ENCODE peak calls at places on chromosomes 11 and 22, in eight cellular contexts. G, A, X, T, N, U, Y and F are unnamed samples.

GRCh38 chr11:120324932-120325810 is at the start of gene TLCD5:
- DNase-seq in G (peak; percentile 54), A (peak; percentile 91), X (peak; percentile 46), T (peak; percentile 36), N (peak; percentile 72), U (peak; percentile 76), Y (peak; percentile 53), F (peak; percentile 84)

GRCh38 chr11:119795231-119795630 is 66.2 kb upstream of the NECTIN1 start:
- DNase-seq in G (no peak), A (no peak), X (no peak), T (no peak), N (no peak), U (no peak), Y (no peak), F (peak; percentile 50)

GRCh38 chr11:76215946-76216345 is 9.6 kb upstream of the WNT11 start:
- DNase-seq in G (no peak), A (no peak), X (no peak), T (no peak), N (no peak), U (no peak), Y (no peak), F (no peak)

GRCh38 chr22:36658900-36659299 is 44.7 kb downstream of the CACNG2 start:
- DNase-seq in G (no peak), A (no peak), X (no peak), T (no peak), N (no peak), U (no peak), Y (no peak), F (no peak)

GRCh38 chr11:69013009-69013951 is at the start of gene MRGPRF:
- DNase-seq in G (no peak), A (peak; percentile 84), X (no peak), T (peak; percentile 87), N (peak; percentile 72), U (peak; percentile 100), Y (no peak), F (peak; percentile 73)

GRCh38 chr11:103609117-103610066 is 427.0 kb upstream of the DDI1 start:
- DNase-seq in G (peak; percentile 78), A (no peak), X (no peak), T (no peak), N (no peak), U (no peak), Y (no peak), F (no peak)

GRCh38 chr22:45667486-45667885 is 4.1 kb upstream of the ATXN10 start:
- DNase-seq in G (no peak), A (no peak), X (no peak), T (no peak), N (no peak), U (no peak), Y (peak; percentile 70), F (no peak)

GRCh38 chr11:26201411-26201810 is 130.5 kb upstream of the ANO3 start:
- DNase-seq in G (no peak), A (no peak), X (no peak), T (no peak), N (no peak), U (no peak), Y (no peak), F (no peak)

GRCh38 chr11:107970049-107970448 is 38.6 kb upstream of the CUL5 start:
- DNase-seq in G (no peak), A (no peak), X (no peak), T (no peak), N (no peak), U (no peak), Y (no peak), F (no peak)

GRCh38 chr22:38870791-38871359 is 1.1 kb downstream of the CBX6 start:
- DNase-seq in G (no peak), A (no peak), X (no peak), T (no peak), N (no peak), U (no peak), Y (no peak), F (no peak)

GRCh38 chr11:7577883-7578242 is 64.1 kb downstream of the PPFIBP2 start:
- DNase-seq in G (no peak), A (no peak), X (peak; percentile 58), T (no peak), N (no peak), U (no peak), Y (no peak), F (no peak)

GRCh38 chr11:115699733-115700132 is 195.5 kb upstream of the CADM1 start:
- DNase-seq in G (no peak), A (no peak), X (peak; percentile 33), T (no peak), N (no peak), U (peak; percentile 82), Y (no peak), F (no peak)

GRCh38 chr11:109208116-109208515 is 213.9 kb upstream of the C11orf87 start:
- DNase-seq in G (no peak), A (no peak), X (no peak), T (no peak), N (no peak), U (no peak), Y (no peak), F (no peak)

GRCh38 chr22:22787805-22788459 is 99.7 kb upstream of the IGLL5 start:
- DNase-seq in G (peak; percentile 44), A (peak; percentile 78), X (no peak), T (peak; percentile 69), N (no peak), U (no peak), Y (peak; percentile 30), F (peak; percentile 86)

GRCh38 chr11:60912223-60912850 is 1.6 kb upstream of the TMEM109 start:
- DNase-seq in G (no peak), A (no peak), X (no peak), T (no peak), N (no peak), U (no peak), Y (no peak), F (no peak)

GRCh38 chr22:45240137-45240809 is 421 bp downstream of the KIAA0930 start:
- DNase-seq in G (no peak), A (peak; percentile 65), X (no peak), T (peak; percentile 35), N (no peak), U (no peak), Y (no peak), F (peak; percentile 92)

GRCh38 chr22:17192186-17192585 is 27.0 kb downstream of the ADA2 start:
- DNase-seq in G (no peak), A (no peak), X (no peak), T (no peak), N (no peak), U (no peak), Y (no peak), F (no peak)

DNA sequence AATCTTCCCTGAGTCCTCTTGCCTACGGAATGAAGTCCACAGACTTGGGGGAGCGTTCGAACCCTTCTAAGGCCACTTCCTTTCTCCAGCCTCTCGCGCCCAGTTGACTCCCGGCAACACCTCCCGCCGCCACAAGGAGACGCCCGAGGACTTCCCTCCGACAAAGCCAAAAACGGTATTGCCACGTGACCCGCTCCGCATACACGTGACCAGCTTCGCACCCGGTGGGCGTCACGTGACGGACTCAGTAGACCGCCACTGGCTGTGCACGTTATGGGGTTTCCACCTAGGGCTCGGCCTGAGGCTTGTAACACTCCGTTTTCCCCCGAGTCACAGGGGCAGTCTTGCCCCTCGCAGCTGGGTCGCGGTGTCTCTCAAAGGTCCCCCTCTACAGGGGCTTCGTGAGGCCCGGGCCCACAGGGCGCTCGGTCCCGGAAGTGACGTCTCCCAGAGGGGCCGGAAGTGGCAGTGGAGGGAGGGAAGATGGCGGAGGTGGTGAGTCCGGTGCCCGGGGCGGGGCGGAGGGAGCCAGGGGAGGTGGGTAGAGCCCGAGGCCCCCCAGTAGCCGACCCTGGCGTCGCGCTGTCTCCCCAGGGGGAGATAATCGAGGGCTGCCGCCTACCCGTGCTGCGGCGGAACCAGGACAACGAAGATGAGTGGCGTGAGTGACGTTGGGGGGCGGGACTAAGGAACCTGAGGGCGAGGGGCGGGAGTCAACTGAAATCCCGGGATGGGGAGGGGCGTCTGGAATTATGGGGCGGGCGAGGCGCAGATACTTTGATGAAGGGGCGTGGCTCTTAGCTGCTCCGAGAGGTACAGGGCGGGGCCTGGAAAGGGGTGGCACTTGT is at the start of gene KAT5:
- DNase-seq in G (peak; percentile 98), A (peak; percentile 100), X (peak; percentile 98), T (peak; percentile 100), N (peak; percentile 100), U (peak; percentile 100), Y (peak; percentile 95), F (peak; percentile 99)
- TF ChIP-seq POLR2AphosphoS5 in G (peak; percentile 44), A (peak; percentile 78), X (peak; percentile 97), T (peak; percentile 89), N (peak; percentile 99), U (peak; percentile 98), Y (peak; percentile 70), F (peak; percentile 93)

GRCh38 chr11:62489204-62489603 is 57.4 kb downstream of the AHNAK start:
- DNase-seq in G (no peak), A (no peak), X (no peak), T (no peak), N (no peak), U (no peak), Y (no peak), F (no peak)
- TF ChIP-seq POLR2A in G (no peak), A (no peak), X (no peak), T (no peak), N (no peak), U (no peak), Y (no peak), F (no peak)

DNA sequence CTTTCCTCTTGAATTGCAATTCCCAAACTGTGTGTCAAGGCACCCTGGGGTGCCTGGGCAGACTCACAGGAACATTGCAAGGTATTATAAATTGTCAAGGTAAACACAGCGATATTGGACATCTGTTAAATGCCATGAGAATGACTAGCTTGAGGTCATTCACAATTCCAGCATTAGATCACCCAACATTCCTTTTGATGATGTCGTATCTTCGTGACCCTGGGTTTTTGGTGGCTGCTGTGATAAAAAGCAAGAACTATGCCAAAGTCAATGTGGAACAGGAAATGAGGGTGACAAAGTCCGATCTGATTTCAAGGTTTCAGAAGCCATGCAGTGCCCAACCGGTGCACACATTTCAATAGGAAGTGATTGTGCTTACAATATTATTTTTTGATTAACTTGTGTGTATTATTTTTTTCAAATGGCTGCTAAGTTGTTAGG is 458.4 kb downstream of the MIAT start:
- DNase-seq in G (peak; percentile 92), A (no peak), X (no peak), T (no peak), N (no peak), U (no peak), Y (peak; percentile 77), F (no peak)
- TF ChIP-seq POLR2AphosphoS5 in G (no peak), A (no peak), X (no peak), T (no peak), N (no peak), U (no peak), Y (no peak), F (peak; percentile 71)

GRCh38 chr11:43646767-43647166 is 33.8 kb upstream of the HSD17B12 start:
- DNase-seq in G (no peak), A (no peak), X (no peak), T (no peak), N (no peak), U (no peak), Y (no peak), F (no peak)

GRCh38 chr11:43648888-43649287 is 31.6 kb upstream of the HSD17B12 start:
- DNase-seq in G (no peak), A (no peak), X (no peak), T (no peak), N (no peak), U (no peak), Y (no peak), F (no peak)

GRCh38 chr11:43639920-43640319 is 40.6 kb upstream of the HSD17B12 start:
- DNase-seq in G (no peak), A (no peak), X (no peak), T (no peak), N (no peak), U (no peak), Y (no peak), F (no peak)

GRCh38 chr11:43644626-43645299 is 35.8 kb upstream of the HSD17B12 start:
- DNase-seq in G (no peak), A (no peak), X (no peak), T (peak; percentile 8), N (no peak), U (no peak), Y (peak; percentile 16), F (no peak)

GRCh38 chr11:43643898-43644625 is 36.5 kb upstream of the HSD17B12 start:
- DNase-seq in G (peak; percentile 69), A (peak; percentile 90), X (peak; percentile 82), T (peak; percentile 89), N (peak; percentile 73), U (peak; percentile 90), Y (peak; percentile 77), F (peak; percentile 96)
- TF ChIP-seq POLR2A in G (no peak), A (peak; percentile 46), X (no peak), T (peak; percentile 30), N (no peak), U (peak; percentile 11), Y (peak; percentile 81), F (no peak)